ENCODE peak calls at places on chromosomes 12 and 14, in four cellular contexts. U, F, I and K are unnamed samples.

GRCh38 chr12:125065021-125065752 is at the start of gene AACS:
- DNase-seq in U (peak; percentile 20), F (peak; percentile 25), I (peak; percentile 66), K (peak; percentile 13)

GRCh38 chr12:79634957-79635471 is 55.8 kb downstream of the PAWR start:
- DNase-seq in U (no peak), F (no peak), I (no peak), K (no peak)

GRCh38 chr12:15164997-15165659 is 56.1 kb downstream of the RERG start:
- DNase-seq in U (peak; percentile 45), F (no peak), I (no peak), K (no peak)

GRCh38 chr12:75712223-75712622 is 200.8 kb upstream of the KRR1 start:
- DNase-seq in U (no peak), F (no peak), I (no peak), K (no peak)

GRCh38 chr14:66496911-66497310 is 10.7 kb downstream of the CCDC196 start:
- DNase-seq in U (no peak), F (no peak), I (no peak), K (no peak)

GRCh38 chr14:34682787-34683321 is 31.5 kb downstream of the CFL2 start:
- DNase-seq in U (no peak), F (no peak), I (no peak), K (no peak)

GRCh38 chr12:53337998-53338397 is 1.8 kb upstream of the SP7 start:
- DNase-seq in U (no peak), F (no peak), I (peak; percentile 13), K (no peak)

GRCh38 chr14:29037428-29037827 is 270.8 kb downstream of the FOXG1 start:
- DNase-seq in U (no peak), F (no peak), I (no peak), K (peak; percentile 15)

GRCh38 chr12:50514526-50515276 is 9.9 kb downstream of the DIP2B start:
- DNase-seq in U (no peak), F (no peak), I (no peak), K (no peak)

GRCh38 chr14:21097616-21098133 is 780 bp downstream of the ZNF219 start:
- DNase-seq in U (no peak), F (no peak), I (no peak), K (no peak)

GRCh38 chr14:36941783-36942521 is 230.5 kb downstream of the SLC25A21 start:
- DNase-seq in U (peak; percentile 41), F (no peak), I (peak; percentile 6), K (no peak)

GRCh38 chr12:39157696-39158342 is 252.4 kb upstream of the CPNE8 start:
- DNase-seq in U (no peak), F (no peak), I (no peak), K (no peak)

GRCh38 chr12:58504539-58504938 is 415.8 kb downstream of the LRIG3 start:
- DNase-seq in U (no peak), F (no peak), I (no peak), K (no peak)

GRCh38 chr12:80807640-80808288 is 91.1 kb downstream of the MYF5 start:
- DNase-seq in U (no peak), F (no peak), I (no peak), K (no peak)

GRCh38 chr12:68977909-68978610 is 45.1 kb upstream of the CPM start:
- DNase-seq in U (no peak), F (no peak), I (no peak), K (no peak)

GRCh38 chr12:88509347-88509746 is 70.9 kb downstream of the KITLG start:
- DNase-seq in U (no peak), F (no peak), I (no peak), K (no peak)

GRCh38 chr12:130765186-130765659 is 49.1 kb upstream of the RIMBP2 start:
- DNase-seq in U (no peak), F (no peak), I (no peak), K (no peak)

GRCh38 chr14:33951183-33951840 is 438 bp upstream of the EGLN3 start:
- DNase-seq in U (no peak), F (peak; percentile 47), I (no peak), K (no peak)

GRCh38 chr14:64891839-64892375 is 12.2 kb upstream of the SPTB start:
- DNase-seq in U (peak; percentile 42), F (no peak), I (peak; percentile 13), K (peak; percentile 34)

GRCh38 chr12:42686514-42687172 is 97.1 kb upstream of the PRICKLE1 start:
- DNase-seq in U (no peak), F (no peak), I (no peak), K (no peak)

GRCh38 chr12:51023625-51024395 is 2.4 kb downstream of the SLC11A2 start:
- DNase-seq in U (no peak), F (no peak), I (no peak), K (no peak)

GRCh38 chr14:50599700-50600444 is 39.9 kb downstream of the ATL1 start:
- DNase-seq in U (peak; percentile 44), F (no peak), I (no peak), K (no peak)

GRCh38 chr14:72932893-72933292 is 6.6 kb downstream of the DCAF4 start:
- DNase-seq in U (no peak), F (no peak), I (no peak), K (no peak)

GRCh38 chr12:905273-906076 is 44.0 kb downstream of the RAD52 start:
- DNase-seq in U (no peak), F (no peak), I (no peak), K (no peak)

GRCh38 chr12:117343849-117344248 is 17.6 kb downstream of the NOS1 start:
- DNase-seq in U (no peak), F (no peak), I (no peak), K (no peak)

GRCh38 chr12:22238211-22238610 is 96.3 kb downstream of the ST8SIA1 start:
- DNase-seq in U (no peak), F (no peak), I (no peak), K (no peak)

GRCh38 chr14:57962293-57962996 is 96.6 kb upstream of the SLC35F4 start:
- DNase-seq in U (no peak), F (no peak), I (no peak), K (no peak)

GRCh38 chr14:81313775-81314429 is 86.2 kb downstream of the STON2 start:
- DNase-seq in U (no peak), F (no peak), I (no peak), K (no peak)

GRCh38 chr14:77133718-77134338 is 7.8 kb downstream of the ZDHHC22 start:
- DNase-seq in U (peak; percentile 4), F (no peak), I (peak; percentile 63), K (peak; percentile 11)

GRCh38 chr12:69108024-69108423 is 131.3 kb upstream of the CPSF6 start:
- DNase-seq in U (peak; percentile 33), F (no peak), I (no peak), K (no peak)

GRCh38 chr12:124240493-124240892 is 54.4 kb upstream of the RFLNA start:
- DNase-seq in U (no peak), F (no peak), I (no peak), K (no peak)

GRCh38 chr12:56013482-56013881 is 7.4 kb upstream of the IKZF4 start:
- DNase-seq in U (no peak), F (no peak), I (no peak), K (no peak)

GRCh38 chr12:118183711-118184110 is 47.8 kb downstream of the PEBP1 start:
- DNase-seq in U (no peak), F (no peak), I (no peak), K (no peak)

GRCh38 chr12:19489168-19489567 is 49.9 kb downstream of the AEBP2 start:
- DNase-seq in U (no peak), F (no peak), I (no peak), K (no peak)

GRCh38 chr12:72829838-72830237 is 557.7 kb downstream of the TRHDE start:
- DNase-seq in U (no peak), F (no peak), I (no peak), K (no peak)